ENCODE peak calls at places on chromosomes 4 and X, in nine cellular contexts. One of them, this sample, is unnamed.
A peak's percentile ranks its signal among the peaks of the same experiment; 100 is the strongest.

GRCh38 chr4:38846015-38846414 is 10.6 kb downstream of the TLR6 start:
- DNase-seq in testis: no peak
- DNase-seq in K562: no peak
- DNase-seq in left ventricle myocardium inferior: no peak
- DNase-seq in thyroid gland: no peak
- DNase-seq in colonic mucosa: no peak
- DNase-seq in uterus: no peak
- DNase-seq in tibial nerve: no peak
- DNase-seq in Peyer's patch: no peak
- DNase-seq in this sample: no peak

GRCh38 chr4:143375326-143376073 is 38.8 kb downstream of the GAB1 start:
- DNase-seq in tibial nerve: no peak
- DNase-seq in colonic mucosa: peak; percentile 47
- DNase-seq in testis: peak; percentile 37
- DNase-seq in uterus: no peak
- DNase-seq in thyroid gland: no peak
- DNase-seq in left ventricle myocardium inferior: peak; percentile 30
- DNase-seq in Peyer's patch: no peak
- DNase-seq in K562: peak; percentile 57
- DNase-seq in this sample: no peak

GRCh38 chrX:101078716-101079115 is at the start of gene TMEM35A:
- DNase-seq in testis: no peak
- DNase-seq in tibial nerve: no peak
- DNase-seq in colonic mucosa: peak; percentile 21
- DNase-seq in thyroid gland: peak; percentile 4
- DNase-seq in uterus: no peak
- DNase-seq in K562: no peak
- DNase-seq in left ventricle myocardium inferior: no peak
- DNase-seq in Peyer's patch: no peak
- DNase-seq in this sample: peak; percentile 53

GRCh38 chrX:37846934-37847732 is at the start of gene DYNLT3:
- DNase-seq in colonic mucosa: peak; percentile 86
- DNase-seq in Peyer's patch: peak; percentile 86
- DNase-seq in left ventricle myocardium inferior: peak; percentile 81
- DNase-seq in K562: peak; percentile 80
- DNase-seq in testis: peak; percentile 83
- DNase-seq in tibial nerve: peak; percentile 49
- DNase-seq in uterus: peak; percentile 73
- DNase-seq in thyroid gland: peak; percentile 84
- DNase-seq in this sample: peak; percentile 76

GRCh38 chr4:26105815-26106699 is 192.0 kb downstream of the SMIM20 start:
- DNase-seq in tibial nerve: no peak
- DNase-seq in K562: peak; percentile 10
- DNase-seq in uterus: peak; percentile 52
- DNase-seq in colonic mucosa: no peak
- DNase-seq in testis: no peak
- DNase-seq in Peyer's patch: no peak
- DNase-seq in thyroid gland: no peak
- DNase-seq in left ventricle myocardium inferior: no peak
- DNase-seq in this sample: peak; percentile 54

GRCh38 chrX:373641-374471 is 12.9 kb downstream of the PPP2R3B start:
- DNase-seq in thyroid gland: peak; percentile 43
- DNase-seq in colonic mucosa: no peak
- DNase-seq in K562: no peak
- DNase-seq in testis: peak; percentile 36
- DNase-seq in Peyer's patch: no peak
- DNase-seq in tibial nerve: no peak
- DNase-seq in uterus: no peak
- DNase-seq in left ventricle myocardium inferior: peak; percentile 38
- DNase-seq in this sample: peak; percentile 30

GRCh38 chr4:1381181-1381621 is 25.0 kb downstream of the NKX1-1 start:
- DNase-seq in left ventricle myocardium inferior: peak; percentile 5
- DNase-seq in colonic mucosa: no peak
- DNase-seq in tibial nerve: no peak
- DNase-seq in uterus: no peak
- DNase-seq in K562: no peak
- DNase-seq in thyroid gland: no peak
- DNase-seq in testis: no peak
- DNase-seq in Peyer's patch: peak; percentile 21
- DNase-seq in this sample: no peak

GRCh38 chr4:173821851-173822250 is 291.8 kb upstream of the HAND2 start:
- DNase-seq in thyroid gland: no peak
- DNase-seq in left ventricle myocardium inferior: no peak
- DNase-seq in testis: no peak
- DNase-seq in Peyer's patch: no peak
- DNase-seq in K562: no peak
- DNase-seq in tibial nerve: no peak
- DNase-seq in uterus: no peak
- DNase-seq in colonic mucosa: no peak
- DNase-seq in this sample: no peak

GRCh38 chr4:96675916-96676315 is 836.0 kb downstream of the PDHA2 start:
- DNase-seq in tibial nerve: no peak
- DNase-seq in testis: no peak
- DNase-seq in thyroid gland: no peak
- DNase-seq in uterus: no peak
- DNase-seq in left ventricle myocardium inferior: no peak
- DNase-seq in colonic mucosa: no peak
- DNase-seq in K562: no peak
- DNase-seq in Peyer's patch: no peak
- DNase-seq in this sample: no peak

GRCh38 chr4:3484057-3484973 is 21.2 kb downstream of the DOK7 start:
- DNase-seq in K562: no peak
- DNase-seq in Peyer's patch: peak; percentile 67
- DNase-seq in thyroid gland: peak; percentile 77
- DNase-seq in uterus: no peak
- DNase-seq in testis: no peak
- DNase-seq in tibial nerve: no peak
- DNase-seq in colonic mucosa: peak; percentile 71
- DNase-seq in left ventricle myocardium inferior: peak; percentile 83
- DNase-seq in this sample: no peak

GRCh38 chr4:118389731-118390520 is 37.1 kb upstream of the PRSS12 start:
- DNase-seq in thyroid gland: no peak
- DNase-seq in left ventricle myocardium inferior: no peak
- DNase-seq in colonic mucosa: no peak
- DNase-seq in testis: no peak
- DNase-seq in uterus: no peak
- DNase-seq in K562: no peak
- DNase-seq in tibial nerve: no peak
- DNase-seq in Peyer's patch: no peak
- DNase-seq in this sample: no peak

GRCh38 chr4:176271749-176272148 is 2.7 kb upstream of the ASB5 start:
- DNase-seq in testis: no peak
- DNase-seq in uterus: no peak
- DNase-seq in K562: no peak
- DNase-seq in left ventricle myocardium inferior: no peak
- DNase-seq in thyroid gland: no peak
- DNase-seq in colonic mucosa: no peak
- DNase-seq in tibial nerve: no peak
- DNase-seq in Peyer's patch: no peak
- DNase-seq in this sample: no peak
- H3K27ac ChIP-seq in testis: no peak overlapping the region
- H3K27ac ChIP-seq in uterus: no peak overlapping the region
- H3K27ac ChIP-seq in K562: no peak overlapping the region
- H3K27ac ChIP-seq in left ventricle myocardium inferior: no peak overlapping the region
- H3K27ac ChIP-seq in thyroid gland: no peak overlapping the region
- H3K27ac ChIP-seq in colonic mucosa: no peak overlapping the region
- H3K27ac ChIP-seq in tibial nerve: no peak overlapping the region
- H3K27ac ChIP-seq in Peyer's patch: no peak overlapping the region
- H3K27ac ChIP-seq in this sample: no peak overlapping the region

GRCh38 chrX:8364369-8365141 is 100.1 kb upstream of the VCX3B start:
- DNase-seq in K562: peak; percentile 0
- DNase-seq in testis: peak; percentile 63
- DNase-seq in thyroid gland: peak; percentile 48
- DNase-seq in uterus: no peak
- DNase-seq in left ventricle myocardium inferior: peak; percentile 13
- DNase-seq in Peyer's patch: no peak
- DNase-seq in colonic mucosa: no peak
- DNase-seq in tibial nerve: no peak
- DNase-seq in this sample: peak; percentile 35
- TF ChIP-seq CTCF in K562: no peak
- TF ChIP-seq CTCF in testis: no peak
- TF ChIP-seq CTCF in thyroid gland: peak; percentile 46
- TF ChIP-seq CTCF in uterus: no peak
- TF ChIP-seq CTCF in left ventricle myocardium inferior: peak; percentile 59
- TF ChIP-seq CTCF in Peyer's patch: no peak
- TF ChIP-seq CTCF in colonic mucosa: no peak
- TF ChIP-seq CTCF in tibial nerve: no peak
- TF ChIP-seq CTCF in this sample: peak; percentile 44

GRCh38 chr4:6316461-6317003 is 46.9 kb downstream of the WFS1 start:
- DNase-seq in K562: no peak
- DNase-seq in thyroid gland: no peak
- DNase-seq in uterus: no peak
- DNase-seq in left ventricle myocardium inferior: no peak
- DNase-seq in testis: peak; percentile 41
- DNase-seq in tibial nerve: no peak
- DNase-seq in Peyer's patch: no peak
- DNase-seq in colonic mucosa: no peak
- DNase-seq in this sample: no peak
- H3K27ac ChIP-seq in K562: no peak overlapping the region
- H3K27ac ChIP-seq in thyroid gland: no peak overlapping the region
- H3K27ac ChIP-seq in uterus: no peak overlapping the region
- H3K27ac ChIP-seq in left ventricle myocardium inferior: no peak overlapping the region
- H3K27ac ChIP-seq in testis: no peak overlapping the region
- H3K27ac ChIP-seq in tibial nerve: no peak overlapping the region
- H3K27ac ChIP-seq in Peyer's patch: no peak overlapping the region
- H3K27ac ChIP-seq in colonic mucosa: no peak overlapping the region
- H3K27ac ChIP-seq in this sample: no peak overlapping the region

GRCh38 chrX:53223068-53223693 is 1.8 kb downstream of the KDM5C start:
- DNase-seq in uterus: no peak
- DNase-seq in thyroid gland: no peak
- DNase-seq in testis: peak; percentile 16
- DNase-seq in left ventricle myocardium inferior: no peak
- DNase-seq in K562: peak; percentile 30
- DNase-seq in colonic mucosa: peak; percentile 23
- DNase-seq in Peyer's patch: no peak
- DNase-seq in tibial nerve: no peak
- DNase-seq in this sample: peak; percentile 5
- TF ChIP-seq CTCF in uterus: no peak
- TF ChIP-seq CTCF in thyroid gland: no peak
- TF ChIP-seq CTCF in testis: no peak
- TF ChIP-seq CTCF in left ventricle myocardium inferior: no peak
- TF ChIP-seq CTCF in K562: peak; percentile 8
- TF ChIP-seq CTCF in colonic mucosa: no peak
- TF ChIP-seq CTCF in Peyer's patch: no peak
- TF ChIP-seq CTCF in tibial nerve: no peak
- TF ChIP-seq CTCF in this sample: no peak

DNA sequence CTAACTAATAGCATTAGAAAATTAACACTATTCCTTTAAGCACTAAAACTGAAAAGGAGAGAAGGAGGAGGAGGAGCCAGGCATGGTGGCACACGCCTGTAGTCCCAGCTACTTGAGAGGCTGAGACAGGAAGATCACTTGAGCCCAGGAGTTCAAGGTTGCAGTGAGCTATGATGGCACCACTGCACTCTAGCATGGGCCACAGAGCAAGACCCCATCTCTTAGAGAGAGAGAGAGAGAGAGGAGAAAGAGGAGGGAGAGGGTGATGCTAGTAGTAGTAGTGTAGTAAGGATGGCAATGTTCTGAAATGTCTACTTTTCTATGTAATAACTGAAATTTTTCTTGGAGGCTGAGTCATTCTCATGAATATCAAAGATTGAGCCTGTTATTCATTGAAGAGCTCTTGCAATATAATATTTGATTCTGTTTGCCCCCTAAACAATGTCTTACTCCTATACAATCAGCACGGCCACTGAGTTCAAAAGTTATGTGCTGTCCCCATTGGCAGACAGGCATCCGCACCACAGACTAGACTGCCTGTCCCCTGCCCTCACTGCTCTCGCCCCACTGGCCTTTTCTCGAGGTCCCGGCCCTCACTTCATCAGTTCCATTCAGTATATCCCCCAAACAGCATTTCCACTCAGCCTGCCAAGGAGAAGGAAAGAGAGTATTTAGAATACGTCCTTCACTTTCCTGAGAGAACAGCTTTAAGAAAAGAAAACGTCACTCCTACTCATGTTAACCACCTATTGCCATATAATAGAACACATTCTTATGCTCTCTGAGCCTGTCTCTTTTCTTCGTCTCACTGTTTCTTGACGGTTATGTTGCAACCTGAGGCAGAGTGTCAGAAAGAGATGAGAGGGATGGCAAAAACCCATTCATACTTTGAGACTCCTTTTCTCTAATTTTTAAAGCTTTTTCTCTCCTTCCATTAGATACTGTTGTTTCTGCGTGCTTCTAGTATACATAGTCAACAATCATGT is 238.1 kb downstream of the PALLD start:
- DNase-seq in colonic mucosa: no peak
- DNase-seq in Peyer's patch: no peak
- DNase-seq in testis: no peak
- DNase-seq in K562: no peak
- DNase-seq in tibial nerve: no peak
- DNase-seq in left ventricle myocardium inferior: no peak
- DNase-seq in thyroid gland: no peak
- DNase-seq in uterus: no peak
- DNase-seq in this sample: no peak
- H3K27ac ChIP-seq in colonic mucosa: no peak overlapping the region
- H3K27ac ChIP-seq in Peyer's patch: no peak overlapping the region
- H3K27ac ChIP-seq in testis: no peak overlapping the region
- H3K27ac ChIP-seq in K562: no peak overlapping the region
- H3K27ac ChIP-seq in tibial nerve: peak overlapping the region; percentile 58
- H3K27ac ChIP-seq in left ventricle myocardium inferior: peak overlapping the region; percentile 62
- H3K27ac ChIP-seq in thyroid gland: peak overlapping the region; percentile 64
- H3K27ac ChIP-seq in uterus: peak overlapping the region; percentile 83
- H3K27ac ChIP-seq in this sample: peak overlapping the region; percentile 82

This sample was measured in cardiac muscle cell.